ENCODE peak calls at places on chromosomes 16 and 17, in eight cellular contexts. B is pancreas; A is mesenchymal stem cell; K is SJSA1; T is mucosa of descending colon; R is psoas muscle; V is HCT116; G is CD8-positive, alpha-beta memory T cell. Y is an unnamed sample. For H3K36me3, the result is how much of the 10 kb centered on the place peaks cover.

GRCh38 chr16:24539850-24540484 is 601 bp downstream of the RBBP6 start:
- DNase-seq in B (peak), A (no peak), K (no peak), T (peak), R (peak), V (no peak), G (no peak), Y (peak)

GRCh38 chr16:69942627-69943170 is 8.4 kb upstream of the CLEC18A start:
- DNase-seq in B (no peak), A (no peak), K (no peak), T (no peak), R (no peak), V (no peak), G (no peak), Y (no peak)

GRCh38 chr17:50331085-50331791 is 14.7 kb upstream of the XYLT2 start:
- DNase-seq in B (no peak), A (no peak), K (no peak), T (no peak), R (no peak), V (no peak), G (no peak), Y (peak)

GRCh38 chr17:40014375-40014980 is 762 bp upstream of the CSF3 start:
- DNase-seq in B (no peak), A (peak), K (no peak), T (no peak), R (peak), V (no peak), G (no peak), Y (no peak)

GRCh38 chr17:7224661-7225111 is 4.9 kb downstream of the ACADVL start:
- DNase-seq in B (no peak), A (no peak), K (peak), T (peak), R (peak), V (no peak), G (no peak), Y (peak)

GRCh38 chr17:42744283-42744805 is 496 bp downstream of the EZH1 start:
- DNase-seq in B (peak), A (peak), K (peak), T (peak), R (peak), V (peak), G (no peak), Y (peak)

GRCh38 chr17:78281249-78281865 is 49.9 kb downstream of the TMEM235 start:
- DNase-seq in B (no peak), A (no peak), K (no peak), T (no peak), R (no peak), V (no peak), G (no peak), Y (no peak)

GRCh38 chr16:64090327-64090726 is 1031.5 kb downstream of the CDH11 start:
- DNase-seq in B (no peak), A (no peak), K (no peak), T (no peak), R (no peak), V (no peak), G (no peak), Y (no peak)

GRCh38 chr17:17042851-17043667 is 802 bp downstream of the MPRIP start:
- DNase-seq in B (no peak), A (peak), K (peak), T (peak), R (no peak), V (no peak), G (no peak), Y (peak)

GRCh38 chr17:55448681-55449080 is 27.0 kb upstream of the MMD start:
- DNase-seq in B (no peak), A (peak), K (no peak), T (no peak), R (no peak), V (no peak), G (no peak), Y (no peak)

GRCh38 chr16:10541396-10541795 is 39.0 kb downstream of the EMP2 start:
- DNase-seq in B (no peak), A (no peak), K (no peak), T (no peak), R (no peak), V (no peak), G (no peak), Y (no peak)
- H3K36me3 ChIP-seq in B (under half), A (under half), K (under half), T (under half), R (under half), V (under half), G (under half), Y (half or more)

DNA sequence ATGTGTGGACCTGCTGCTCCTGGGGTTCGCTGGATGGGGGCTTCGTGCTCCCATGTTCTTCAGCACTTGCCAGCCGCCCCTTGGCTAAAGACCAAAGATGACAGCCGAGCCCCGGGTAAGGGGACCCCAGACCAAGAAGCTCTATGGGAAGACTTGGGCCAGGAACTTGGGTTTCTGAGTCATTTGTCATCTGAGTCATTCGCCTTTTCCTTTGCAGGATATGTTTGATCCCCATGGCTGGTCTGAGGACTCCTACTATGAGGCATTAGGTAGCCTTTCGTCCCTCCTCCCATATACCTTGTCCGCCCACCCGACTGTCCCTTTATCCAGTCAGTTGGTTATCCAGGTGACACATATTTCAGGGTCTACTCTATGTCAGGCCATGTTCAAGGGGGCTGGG is 17.7 kb upstream of the ITGB4 start:
- DNase-seq in B (no peak), A (no peak), K (peak), T (no peak), R (no peak), V (no peak), G (no peak), Y (no peak)
- H3K36me3 ChIP-seq in B (under half), A (half or more), K (half or more), T (under half), R (under half), V (under half), G (half or more), Y (half or more)

GRCh38 chr17:81459224-81459623 is 53.4 kb downstream of the ACTG1 start:
- DNase-seq in B (no peak), A (no peak), K (no peak), T (no peak), R (no peak), V (no peak), G (no peak), Y (no peak)
- H3K36me3 ChIP-seq in B (under half), A (half or more), K (under half), T (under half), R (under half), V (under half), G (under half), Y (under half)

DNA sequence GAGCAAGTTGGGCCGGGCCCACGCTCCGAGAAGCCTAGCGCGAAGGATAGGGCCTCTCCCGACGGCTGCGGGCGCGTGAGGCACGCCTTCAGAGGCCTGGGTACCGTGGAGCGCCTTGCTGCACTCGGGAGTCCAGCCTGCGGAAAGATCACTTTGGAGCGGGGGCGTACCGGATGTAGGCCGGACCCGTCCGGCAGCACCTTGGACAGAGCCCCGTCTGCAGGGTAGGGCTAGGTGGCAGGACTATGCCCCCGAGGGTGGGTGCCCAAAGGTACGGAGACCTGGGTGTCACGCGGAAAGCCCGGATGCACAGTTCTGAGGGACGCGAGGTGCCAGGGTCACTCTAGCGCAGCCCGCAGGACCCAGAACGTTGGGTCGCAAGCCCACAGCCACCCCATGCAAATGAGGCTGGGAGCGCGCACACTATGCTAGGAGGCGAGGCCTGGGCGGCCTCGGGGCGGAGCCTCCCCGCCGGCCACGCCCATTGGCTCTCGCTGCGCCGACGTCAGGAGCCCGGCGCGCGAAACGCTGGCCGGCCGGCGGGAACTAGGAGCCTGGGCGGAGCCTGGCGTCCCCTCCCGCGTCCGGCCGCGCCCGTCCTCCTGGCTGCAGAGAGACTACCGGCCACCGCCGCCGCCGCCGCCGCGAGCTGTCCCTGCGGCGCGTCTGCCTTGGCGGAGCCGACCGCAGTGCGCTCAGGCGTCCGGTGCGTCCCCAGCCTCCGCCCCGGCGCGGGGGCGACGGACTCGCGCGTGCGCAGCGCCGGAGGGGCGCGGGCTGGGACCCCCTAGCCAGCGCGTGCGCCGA is at the start of gene PAQR4:
- DNase-seq in B (peak), A (peak), K (peak), T (peak), R (peak), V (peak), G (peak), Y (peak)
- H3K36me3 ChIP-seq in B (under half), A (under half), K (under half), T (under half), R (under half), V (under half), G (under half), Y (under half)

GRCh38 chr17:61832463-61832862 is 30.9 kb downstream of the BRIP1 start:
- DNase-seq in B (no peak), A (no peak), K (no peak), T (no peak), R (no peak), V (no peak), G (no peak), Y (no peak)

GRCh38 chr17:61836266-61837174 is 26.8 kb downstream of the BRIP1 start:
- DNase-seq in B (no peak), A (no peak), K (no peak), T (no peak), R (no peak), V (no peak), G (no peak), Y (no peak)

GRCh38 chr17:61831099-61831498 is 32.2 kb downstream of the BRIP1 start:
- DNase-seq in B (no peak), A (no peak), K (no peak), T (no peak), R (no peak), V (no peak), G (no peak), Y (no peak)

GRCh38 chr17:61834610-61835009 is 28.7 kb downstream of the BRIP1 start:
- DNase-seq in B (no peak), A (no peak), K (no peak), T (no peak), R (no peak), V (no peak), G (no peak), Y (no peak)

GRCh38 chr17:61833536-61834203 is 29.7 kb downstream of the BRIP1 start:
- DNase-seq in B (no peak), A (peak), K (no peak), T (no peak), R (no peak), V (peak), G (no peak), Y (no peak)
- H3K36me3 ChIP-seq in B (under half), A (under half), K (under half), T (under half), R (under half), V (under half), G (under half), Y (under half)

GRCh38 chr17:18248811-18249210 is 9.7 kb downstream of the FLII start:
- DNase-seq in B (no peak), A (no peak), K (no peak), T (no peak), R (no peak), V (no peak), G (no peak), Y (no peak)
- H3K36me3 ChIP-seq in B (under half), A (half or more), K (half or more), T (under half), R (under half), V (under half), G (half or more), Y (half or more)

Y was measured in upper lobe of right lung.